ENCODE peak calls at places on chromosomes 13 and 19, in four cellular contexts. D is neuronal stem cell, B is H1, K is trophoblast cell. L is an unnamed sample. For H3K9me3, the result is how much of the 10 kb centered on the place peaks cover.

GRCh38 chr19:11191273-11191755 is 6.0 kb downstream of the KANK2 start:
- DNase-seq in D (no peak), B (no peak), K (peak), L (peak)

GRCh38 chr19:40705362-40705651 is 11.4 kb downstream of the COQ8B start:
- DNase-seq in D (no peak), B (no peak), K (no peak), L (no peak)

GRCh38 chr19:47274891-47275865 is 493 bp downstream of the INAFM1 start:
- DNase-seq in D (no peak), B (no peak), K (no peak), L (peak)

GRCh38 chr19:54481326-54481930 is 8.3 kb upstream of the CDC42EP5 start:
- DNase-seq in D (peak), B (no peak), K (peak), L (peak)

GRCh38 chr13:68099616-68100015 is 869.5 kb upstream of the PCDH9 start:
- DNase-seq in D (no peak), B (no peak), K (no peak), L (peak)

GRCh38 chr13:100508391-100508790 is 80.2 kb downstream of the GGACT start:
- DNase-seq in D (no peak), B (no peak), K (no peak), L (no peak)

GRCh38 chr13:71540098-71540497 is 326.9 kb downstream of the DACH1 start:
- DNase-seq in D (no peak), B (no peak), K (no peak), L (no peak)

GRCh38 chr13:52849727-52850395 is 1.4 kb upstream of the PCDH8 start:
- DNase-seq in D (no peak), B (no peak), K (no peak), L (no peak)

GRCh38 chr19:1791879-1792278 is 20.2 kb downstream of the ATP8B3 start:
- DNase-seq in D (no peak), B (no peak), K (no peak), L (no peak)

GRCh38 chr13:99294198-99294597 is 13.0 kb downstream of the GPR183 start:
- DNase-seq in D (no peak), B (no peak), K (no peak), L (no peak)

GRCh38 chr13:33369073-33369472 is 83.5 kb upstream of the STARD13 start:
- DNase-seq in D (no peak), B (no peak), K (no peak), L (no peak)

GRCh38 chr13:32829676-32830091 is 186.5 kb upstream of the KL start:
- DNase-seq in D (no peak), B (peak), K (peak), L (peak)

GRCh38 chr19:35495107-35496064 is 5.1 kb upstream of the KRTDAP start:
- DNase-seq in D (peak), B (no peak), K (peak), L (peak)

GRCh38 chr13:62502606-62503005 is 1087.0 kb upstream of the PCDH20 start:
- DNase-seq in D (no peak), B (no peak), K (no peak), L (no peak)

GRCh38 chr13:82717249-82717648 is 1165.0 kb downstream of the SLITRK1 start:
- DNase-seq in D (no peak), B (no peak), K (no peak), L (peak)

GRCh38 chr13:109874921-109875454 is 88.6 kb upstream of the IRS2 start:
- DNase-seq in D (no peak), B (no peak), K (no peak), L (peak)

GRCh38 chr13:109872864-109873263 is 86.5 kb upstream of the IRS2 start:
- DNase-seq in D (no peak), B (no peak), K (no peak), L (no peak)

GRCh38 chr13:109873351-109874123 is 87.2 kb upstream of the IRS2 start:
- DNase-seq in D (no peak), B (no peak), K (no peak), L (no peak)

GRCh38 chr13:109875746-109876145 is 89.4 kb upstream of the IRS2 start:
- DNase-seq in D (no peak), B (no peak), K (no peak), L (no peak)

DNA sequence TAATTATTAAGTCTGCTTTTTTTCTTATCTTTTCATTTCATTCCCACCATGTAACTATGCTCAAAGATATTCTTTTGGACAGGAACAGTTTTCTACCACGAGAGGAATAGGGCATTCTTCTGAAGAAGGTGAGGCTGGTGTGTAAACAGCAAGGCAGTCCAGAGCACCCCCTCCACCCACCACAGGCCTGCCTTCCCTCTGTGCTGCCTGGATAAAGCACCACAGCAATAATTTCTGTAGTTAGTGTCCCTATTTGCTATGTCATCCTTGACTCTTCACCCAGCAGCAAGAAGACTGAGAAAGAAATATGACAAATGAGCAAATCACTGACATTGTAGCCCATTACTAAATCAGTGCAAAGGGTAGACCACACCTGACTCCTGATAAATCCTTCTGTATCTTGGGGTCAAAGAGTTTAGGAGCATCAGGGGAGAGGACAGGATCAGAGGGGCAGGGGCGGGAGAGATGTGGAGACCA is 88.1 kb upstream of the IRS2 start:
- DNase-seq in D (no peak), B (no peak), K (peak), L (no peak)
- H3K4me3 ChIP-seq in D (no peak), B (no peak), K (no peak), L (no peak)

DNA sequence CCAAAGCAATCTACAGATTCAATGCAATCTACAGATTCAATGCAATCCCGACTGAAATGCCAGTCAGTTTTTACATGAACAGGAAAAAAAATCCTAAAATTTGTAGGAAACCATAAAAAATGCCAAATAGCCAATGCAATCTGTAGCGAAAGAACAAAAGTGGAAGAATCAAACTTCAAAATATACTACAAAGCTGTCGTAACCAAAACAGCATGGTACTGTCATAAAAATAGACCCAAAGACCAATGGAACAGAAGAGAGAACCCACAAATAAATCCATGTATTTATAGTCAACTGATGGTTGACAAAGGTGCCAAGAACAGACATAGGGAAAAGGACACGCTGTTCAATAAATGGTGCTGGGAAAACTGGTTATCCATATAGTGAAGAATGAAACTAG is 17.7 kb downstream of the ZNF829 start:
- DNase-seq in D (no peak), B (no peak), K (no peak), L (no peak)
- H3K9me3 ChIP-seq in D (half or more), B (half or more), K (under half), L (half or more)

DNA sequence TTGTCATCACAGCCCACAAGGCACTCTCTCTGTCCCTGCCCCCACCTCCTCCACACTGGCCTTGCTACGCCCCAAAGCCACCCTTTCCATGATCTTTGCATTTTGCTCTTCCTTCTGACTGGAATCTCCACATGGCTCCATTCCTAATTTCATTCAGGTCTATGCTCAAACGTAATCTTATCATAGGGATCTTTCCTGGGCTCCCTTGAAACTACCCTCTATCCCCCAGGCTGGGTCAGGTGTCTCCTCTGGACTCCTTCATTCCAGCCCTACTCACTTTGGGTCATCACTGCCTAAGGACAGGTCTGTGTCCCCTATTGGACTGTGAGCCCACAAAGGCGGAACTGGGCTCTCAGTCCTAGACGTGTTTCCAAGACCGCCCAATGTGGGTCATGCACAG is 3.1 kb downstream of the GEMIN7 start:
- DNase-seq in D (no peak), B (no peak), K (no peak), L (no peak)
- H2BK12ac ChIP-seq in D (no peak), B (peak), K (no peak), L (no peak)

GRCh38 chr19:16002985-16003384 is 54.2 kb downstream of the OR10H4 start:
- DNase-seq in D (no peak), B (no peak), K (no peak), L (no peak)

GRCh38 chr19:16002380-16002779 is 53.6 kb downstream of the OR10H4 start:
- DNase-seq in D (no peak), B (no peak), K (no peak), L (no peak)

GRCh38 chr19:16000024-16000687 is 51.3 kb downstream of the OR10H4 start:
- DNase-seq in D (no peak), B (no peak), K (no peak), L (no peak)

GRCh38 chr19:15998166-15998565 is 49.4 kb downstream of the OR10H4 start:
- DNase-seq in D (no peak), B (no peak), K (no peak), L (no peak)

DNA sequence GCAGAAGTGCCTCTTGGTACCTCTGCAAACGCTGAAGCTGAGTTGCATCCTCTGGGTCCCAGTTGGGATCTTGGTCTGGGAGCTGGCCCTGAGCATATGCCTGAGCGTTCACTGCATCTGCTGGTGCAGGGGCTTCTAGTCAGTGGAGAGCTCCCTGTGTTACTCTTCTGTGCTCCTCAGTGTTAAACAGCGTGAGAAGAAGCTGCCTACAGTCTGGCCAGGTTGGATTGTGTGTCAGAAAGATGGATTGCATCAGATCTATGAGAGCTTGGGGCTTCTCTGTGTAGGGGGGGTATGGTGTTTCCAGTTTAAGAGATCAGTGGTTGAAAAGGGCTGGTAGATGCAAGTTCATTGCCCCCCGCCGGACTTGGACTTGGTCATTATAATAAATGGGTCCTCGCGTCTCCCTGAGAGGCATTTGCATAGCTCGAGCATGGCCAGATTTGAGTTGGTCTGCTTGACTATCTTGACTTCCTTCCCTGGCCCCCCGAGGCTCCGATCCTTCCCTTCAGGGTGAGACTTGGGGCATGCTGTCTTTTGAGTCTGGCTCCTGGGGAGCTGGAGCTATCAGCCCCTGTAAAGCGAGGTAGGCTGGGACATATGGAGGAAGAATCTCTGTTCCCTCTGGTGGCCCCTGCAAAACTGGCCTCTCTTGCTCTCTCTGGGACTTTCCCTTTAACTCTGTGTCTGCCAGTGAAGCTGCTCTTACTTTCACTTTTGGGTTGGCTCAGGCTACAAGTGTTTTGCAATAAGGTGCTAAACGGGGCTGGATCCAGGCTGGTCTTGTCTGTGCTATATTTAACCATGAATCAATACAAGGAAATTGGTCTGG is 52.9 kb downstream of the OR10H4 start:
- DNase-seq in D (no peak), B (no peak), K (no peak), L (peak)
- H3K4me3 ChIP-seq in D (no peak), B (no peak), K (no peak), L (no peak)

GRCh38 chr19:22472180-22472637 is 50.1 kb upstream of the ZNF98 start:
- DNase-seq in D (no peak), B (no peak), K (no peak), L (no peak)
- H3K9me3 ChIP-seq in D (half or more), B (under half), K (under half), L (half or more)

GRCh38 chr19:48419158-48419920 is 25.9 kb downstream of the GRIN2D start:
- DNase-seq in D (peak), B (peak), K (no peak), L (peak)

GRCh38 chr19:48421548-48421947 is 24.2 kb upstream of the GRWD1 start:
- DNase-seq in D (no peak), B (no peak), K (no peak), L (no peak)

DNA sequence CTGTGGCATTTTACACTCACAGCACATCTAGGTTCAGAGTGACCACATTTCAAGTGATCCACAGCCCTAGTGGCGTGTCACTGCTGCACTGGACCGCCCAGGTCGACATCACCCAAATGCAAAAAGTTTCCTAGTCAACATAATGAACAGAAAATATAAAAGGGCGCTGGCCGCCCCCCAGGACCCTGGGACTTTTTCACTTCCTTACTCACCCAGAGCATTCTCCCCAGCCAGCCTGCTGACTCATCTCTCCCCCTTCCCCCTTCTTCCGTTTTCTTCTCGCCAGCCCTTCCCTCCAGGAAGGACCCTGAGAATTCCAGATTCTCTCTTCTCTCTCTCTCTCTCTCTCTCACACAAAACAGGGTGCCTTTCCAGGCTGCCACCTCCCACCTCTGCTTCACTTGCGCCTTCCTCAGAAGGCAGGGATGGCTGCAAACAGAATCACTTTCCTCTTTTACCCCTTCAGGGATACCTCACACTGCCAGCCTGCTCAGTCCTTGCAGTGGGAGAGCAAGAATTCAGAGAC is 21.0 kb upstream of the GRWD1 start:
- DNase-seq in D (no peak), B (no peak), K (no peak), L (peak)
- H2BK12ac ChIP-seq in D (no peak), B (peak), K (peak), L (no peak)

GRCh38 chr19:6529937-6530384 is 865 bp upstream of the TNFSF9 start:
- DNase-seq in D (no peak), B (no peak), K (no peak), L (no peak)
- H3K4me3 ChIP-seq in D (no peak), B (peak), K (no peak), L (peak)

DNA sequence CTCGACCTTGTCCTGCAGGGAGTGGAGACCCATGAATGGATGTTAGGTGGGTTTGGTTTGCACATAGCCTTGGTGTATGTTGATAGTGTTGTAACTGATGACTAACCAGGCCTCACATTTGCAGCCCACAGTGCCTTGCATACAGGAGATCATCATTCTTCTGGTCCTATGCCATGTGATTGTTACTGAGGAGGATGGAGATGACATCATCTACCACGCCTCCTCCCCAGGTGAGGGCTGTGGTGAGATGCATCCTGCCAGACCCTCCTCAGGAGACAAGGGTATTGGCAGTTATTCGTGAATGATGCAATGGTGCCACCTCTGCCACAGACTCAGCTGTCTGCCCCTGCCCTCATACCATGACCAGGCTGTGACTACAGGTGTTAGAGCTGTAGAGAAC is 1294.1 kb downstream of the UQCRFS1 start:
- DNase-seq in D (no peak), B (no peak), K (no peak), L (no peak)
- H3K9me3 ChIP-seq in D (under half), B (half or more), K (under half), L (under half)

DNA sequence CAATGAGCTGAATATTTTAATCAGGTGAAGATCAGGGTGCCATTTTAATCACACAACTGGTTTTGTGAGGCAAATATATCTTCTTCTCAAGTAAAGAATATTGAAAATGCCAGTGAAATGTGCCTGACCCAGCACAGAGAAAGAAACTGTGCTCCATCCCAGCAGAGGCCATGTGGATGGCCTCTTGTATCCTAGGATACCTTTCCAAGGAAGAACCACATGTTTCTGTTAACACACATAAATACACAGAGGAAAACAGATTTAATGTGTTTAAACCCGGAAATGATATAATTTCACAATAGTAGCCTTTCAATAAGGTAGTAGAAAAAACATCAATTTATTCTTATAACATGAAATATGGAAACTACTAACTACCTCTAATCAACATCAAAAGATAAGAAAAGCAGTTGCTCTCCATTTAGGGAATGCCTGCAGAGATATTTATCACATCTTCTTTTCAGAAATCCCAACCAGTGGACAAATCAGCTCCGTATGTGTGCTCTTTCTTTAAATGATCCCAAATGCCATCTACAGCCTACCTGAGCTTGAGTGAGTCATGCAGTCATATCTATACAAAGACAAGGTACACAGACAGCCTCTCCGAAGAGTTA is 157.1 kb downstream of the FGF14 start:
- DNase-seq in D (no peak), B (no peak), K (no peak), L (no peak)
- H2BK12ac ChIP-seq in D (no peak), B (no peak), K (no peak), L (no peak)